ENCODE peak calls at places on chromosomes 13 and 19, in eight cellular contexts. R, T, S, V, W, Y, P and O are unnamed samples. For H3K27me3, the result is how much of the 10 kb centered on the place peaks cover.

GRCh38 chr13:28493740-28494536 is 990 bp downstream of the FLT1 start:
- DNase-seq in R (no peak), T (peak), S (no peak), V (peak), W (peak), Y (no peak), P (no peak), O (no peak)

GRCh38 chr13:44086389-44086788 is 206.7 kb downstream of the LACC1 start:
- DNase-seq in R (no peak), T (no peak), S (no peak), V (no peak), W (no peak), Y (no peak), P (no peak), O (no peak)

GRCh38 chr19:17866312-17867012 is 5.3 kb upstream of the SLC5A5 start:
- DNase-seq in R (no peak), T (peak), S (no peak), V (no peak), W (no peak), Y (no peak), P (no peak), O (no peak)

GRCh38 chr19:3369337-3370213 is 3.2 kb downstream of the NFIC start:
- DNase-seq in R (peak), T (no peak), S (peak), V (peak), W (peak), Y (no peak), P (no peak), O (peak)

GRCh38 chr19:22784051-22784450 is at the start of gene ZNF99:
- DNase-seq in R (no peak), T (no peak), S (no peak), V (no peak), W (no peak), Y (no peak), P (peak), O (peak)

GRCh38 chr19:23475477-23475876 is 80.2 kb upstream of the ZNF91 start:
- DNase-seq in R (no peak), T (no peak), S (no peak), V (no peak), W (no peak), Y (no peak), P (no peak), O (no peak)

GRCh38 chr19:49326165-49326704 is 1.2 kb upstream of the SLC6A16 start:
- DNase-seq in R (no peak), T (no peak), S (no peak), V (no peak), W (no peak), Y (no peak), P (no peak), O (no peak)

GRCh38 chr19:4567584-4568071 is 8.1 kb upstream of the SEMA6B start:
- DNase-seq in R (peak), T (peak), S (peak), V (peak), W (peak), Y (peak), P (no peak), O (no peak)

GRCh38 chr19:57512845-57513244 is 13.1 kb downstream of the ZNF773 start:
- DNase-seq in R (no peak), T (no peak), S (no peak), V (peak), W (no peak), Y (no peak), P (no peak), O (no peak)

GRCh38 chr13:45989607-45990006 is 62.9 kb downstream of the ZC3H13 start:
- DNase-seq in R (no peak), T (no peak), S (peak), V (no peak), W (no peak), Y (no peak), P (no peak), O (no peak)

GRCh38 chr13:109026266-109026665 is 396.9 kb downstream of the MYO16 start:
- DNase-seq in R (no peak), T (no peak), S (no peak), V (peak), W (no peak), Y (no peak), P (no peak), O (no peak)

DNA sequence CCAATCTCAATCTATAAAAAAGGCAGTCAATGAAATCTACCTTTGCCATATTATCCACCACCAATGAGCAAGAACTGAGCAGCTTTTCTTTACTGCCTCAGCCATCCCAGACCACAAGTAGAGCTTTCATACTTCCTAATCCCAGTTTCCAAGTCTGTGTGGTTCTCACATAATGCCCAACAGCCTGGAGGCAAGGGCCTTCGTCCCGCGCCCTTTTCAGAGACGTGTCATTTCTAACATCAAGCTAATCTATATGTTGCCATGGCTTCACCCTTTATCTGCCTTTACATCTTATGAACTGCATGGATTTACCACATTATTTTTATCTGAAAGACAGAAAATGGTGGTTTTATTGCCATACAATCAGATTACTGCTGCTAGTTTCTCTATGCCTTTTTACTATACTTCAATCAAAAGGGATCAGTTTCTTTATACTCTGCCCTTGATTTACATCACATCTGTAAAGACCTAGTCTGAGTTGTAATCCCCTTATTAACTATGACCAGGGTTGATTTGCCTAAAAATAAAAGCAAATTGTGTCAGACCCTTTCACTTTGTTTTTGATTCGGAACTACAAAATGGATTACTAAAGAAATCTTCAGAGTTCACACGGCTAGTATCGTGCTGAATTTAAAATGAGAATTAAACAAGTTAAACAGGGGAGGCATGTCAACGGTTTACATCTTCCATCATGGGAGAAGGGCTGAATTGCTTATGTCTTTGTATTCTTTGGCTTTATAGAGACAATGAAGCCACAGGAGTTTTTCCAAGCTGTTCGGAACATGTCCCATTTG is 5.8 kb downstream of the EFNB2 start:
- DNase-seq in R (no peak), T (peak), S (peak), V (no peak), W (no peak), Y (no peak), P (no peak), O (no peak)
- H3K27me3 ChIP-seq in R (under half), T (under half), S (under half), V (under half), W (under half), Y (under half), P (under half), O (under half)

DNA sequence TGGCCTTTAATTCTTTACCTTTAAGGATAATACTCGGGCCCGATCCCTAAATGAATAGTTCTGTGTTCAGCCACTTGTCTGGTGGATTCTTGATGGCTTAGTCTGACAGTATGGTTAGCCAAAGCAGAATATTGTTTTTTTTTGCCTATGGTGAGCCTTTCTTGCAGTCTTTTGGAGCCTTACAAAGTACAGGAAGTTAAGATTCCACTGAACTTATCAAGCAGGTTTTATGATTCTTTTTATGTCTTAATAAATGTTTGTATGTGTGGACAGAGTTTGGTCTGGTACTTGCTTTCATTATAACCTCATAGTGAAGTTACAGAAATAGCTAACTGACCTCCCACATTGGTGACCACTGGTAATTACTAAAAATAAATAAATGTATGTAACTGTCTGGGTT is 17.1 kb downstream of the PCCA start:
- DNase-seq in R (no peak), T (no peak), S (no peak), V (no peak), W (no peak), Y (no peak), P (no peak), O (no peak)
- TF ChIP-seq POLR2AphosphoS5 in R (no peak), T (no peak), S (no peak), V (no peak), W (no peak), Y (no peak), P (no peak), O (no peak)

GRCh38 chr19:50416815-50417137 is 2.0 kb upstream of the SPIB start:
- DNase-seq in R (no peak), T (no peak), S (no peak), V (no peak), W (no peak), Y (no peak), P (no peak), O (no peak)

GRCh38 chr19:50415661-50416033 is 3.1 kb upstream of the SPIB start:
- DNase-seq in R (peak), T (no peak), S (no peak), V (peak), W (peak), Y (no peak), P (no peak), O (no peak)

GRCh38 chr19:50414850-50415660 is 3.7 kb upstream of the SPIB start:
- DNase-seq in R (peak), T (peak), S (peak), V (peak), W (peak), Y (peak), P (no peak), O (peak)

GRCh38 chr19:50417138-50417849 is 1.4 kb upstream of the SPIB start:
- DNase-seq in R (peak), T (no peak), S (no peak), V (peak), W (no peak), Y (no peak), P (no peak), O (no peak)

GRCh38 chr19:50416034-50416814 is 2.5 kb upstream of the SPIB start:
- DNase-seq in R (no peak), T (no peak), S (no peak), V (peak), W (peak), Y (no peak), P (no peak), O (no peak)
- H3K27me3 ChIP-seq in R (half or more), T (under half), S (under half), V (under half), W (under half), Y (under half), P (under half), O (under half)

GRCh38 chr13:79404985-79405384 is 1.1 kb downstream of the RBM26 start:
- DNase-seq in R (no peak), T (no peak), S (peak), V (peak), W (no peak), Y (no peak), P (no peak), O (no peak)
- TF ChIP-seq POLR2AphosphoS5 in R (no peak), T (no peak), S (no peak), V (no peak), W (no peak), Y (no peak), P (no peak), O (no peak)

GRCh38 chr19:41607668-41608067 is 19.2 kb downstream of the CEACAM4 start:
- DNase-seq in R (no peak), T (no peak), S (no peak), V (no peak), W (no peak), Y (no peak), P (no peak), O (no peak)
- H3K27me3 ChIP-seq in R (under half), T (under half), S (under half), V (half or more), W (under half), Y (under half), P (under half), O (under half)